ENCODE peak calls at places on chromosomes 2 and 18, in seven cellular contexts. H, L, X, E, C, J and W are unnamed samples.

GRCh38 chr18:8844721-8845148 is 139.4 kb downstream of the MTCL1 start:
- DNase-seq in H (no peak), L (no peak), X (no peak), E (no peak), C (no peak), J (no peak), W (no peak)

GRCh38 chr2:193988784-193989183 is 1668.2 kb upstream of the SLC39A10 start:
- DNase-seq in H (no peak), L (no peak), X (no peak), E (no peak), C (no peak), J (no peak), W (no peak)

GRCh38 chr18:11089931-11090715 is 59.2 kb downstream of the PIEZO2 start:
- DNase-seq in H (no peak), L (no peak), X (no peak), E (no peak), C (no peak), J (no peak), W (no peak)

GRCh38 chr2:36450466-36451196 is 95.1 kb downstream of the CRIM1 start:
- DNase-seq in H (no peak), L (peak), X (no peak), E (no peak), C (no peak), J (no peak), W (no peak)

GRCh38 chr2:155372969-155373368 is 674.5 kb downstream of the KCNJ3 start:
- DNase-seq in H (no peak), L (peak), X (no peak), E (no peak), C (no peak), J (no peak), W (no peak)

GRCh38 chr2:218886461-218886947 is 5.9 kb downstream of the WNT10A start:
- DNase-seq in H (no peak), L (no peak), X (peak), E (no peak), C (no peak), J (peak), W (peak)

GRCh38 chr2:5692561-5693287 is 540 bp downstream of the SOX11 start:
- DNase-seq in H (no peak), L (no peak), X (no peak), E (no peak), C (no peak), J (peak), W (no peak)

GRCh38 chr2:127577503-127577902 is 42.0 kb downstream of the MYO7B start:
- DNase-seq in H (no peak), L (no peak), X (no peak), E (no peak), C (no peak), J (peak), W (no peak)

GRCh38 chr2:31805688-31806087 is 205.1 kb downstream of the MEMO1 start:
- DNase-seq in H (no peak), L (no peak), X (no peak), E (no peak), C (no peak), J (no peak), W (no peak)

GRCh38 chr2:224596289-224596688 is 11.1 kb upstream of the CUL3 start:
- DNase-seq in H (no peak), L (no peak), X (no peak), E (no peak), C (no peak), J (no peak), W (peak)

GRCh38 chr2:136114392-136114791 is 3.6 kb downstream of the CXCR4 start:
- DNase-seq in H (no peak), L (no peak), X (no peak), E (no peak), C (no peak), J (no peak), W (no peak)

GRCh38 chr2:158665536-158666302 is 129.4 kb upstream of the DAPL1 start:
- DNase-seq in H (no peak), L (peak), X (no peak), E (no peak), C (no peak), J (no peak), W (no peak)

GRCh38 chr2:167681646-167682045 is 565.7 kb downstream of the STK39 start:
- DNase-seq in H (no peak), L (no peak), X (no peak), E (no peak), C (no peak), J (no peak), W (no peak)

GRCh38 chr18:66553824-66554223 is 50.1 kb downstream of the CDH19 start:
- DNase-seq in H (no peak), L (no peak), X (no peak), E (no peak), C (no peak), J (no peak), W (no peak)

GRCh38 chr2:186440506-186440905 is 45.6 kb upstream of the ZC3H15 start:
- DNase-seq in H (no peak), L (no peak), X (no peak), E (no peak), C (no peak), J (no peak), W (no peak)

GRCh38 chr18:73340135-73340934 is 472.5 kb upstream of the NETO1 start:
- DNase-seq in H (no peak), L (peak), X (no peak), E (no peak), C (no peak), J (no peak), W (no peak)

GRCh38 chr2:205407984-205408383 is 274.3 kb upstream of the NRP2 start:
- DNase-seq in H (no peak), L (peak), X (no peak), E (no peak), C (no peak), J (no peak), W (no peak)

GRCh38 chr2:68744517-68744916 is 9.9 kb downstream of the ARHGAP25 start:
- DNase-seq in H (no peak), L (no peak), X (no peak), E (no peak), C (no peak), J (no peak), W (no peak)
- TF ChIP-seq CTCF in H (no peak), L (no peak), X (no peak), E (no peak), C (no peak), J (no peak), W (no peak)

GRCh38 chr18:35938158-35938557 is 34.3 kb upstream of the RMP24 start:
- DNase-seq in H (no peak), L (peak), X (no peak), E (no peak), C (no peak), J (no peak), W (no peak)

GRCh38 chr18:35941299-35941698 is 31.2 kb upstream of the RMP24 start:
- DNase-seq in H (no peak), L (no peak), X (no peak), E (no peak), C (no peak), J (no peak), W (no peak)

GRCh38 chr18:35936951-35937350 is 35.5 kb upstream of the RMP24 start:
- DNase-seq in H (no peak), L (peak), X (no peak), E (no peak), C (no peak), J (no peak), W (no peak)

GRCh38 chr18:35939166-35939565 is 33.3 kb upstream of the RMP24 start:
- DNase-seq in H (no peak), L (peak), X (no peak), E (no peak), C (no peak), J (no peak), W (no peak)

GRCh38 chr18:35938562-35938961 is 33.9 kb upstream of the RMP24 start:
- DNase-seq in H (no peak), L (no peak), X (no peak), E (no peak), C (no peak), J (no peak), W (no peak)
- H3K4me3 ChIP-seq in H (no peak), L (no peak), X (no peak), E (no peak), C (no peak), J (no peak), W (no peak)

GRCh38 chr2:19228092-19228670 is 130.2 kb downstream of the OSR1 start:
- DNase-seq in H (no peak), L (no peak), X (no peak), E (no peak), C (no peak), J (no peak), W (no peak)

GRCh38 chr2:19226871-19227270 is 131.6 kb downstream of the OSR1 start:
- DNase-seq in H (no peak), L (no peak), X (no peak), E (no peak), C (no peak), J (no peak), W (no peak)

GRCh38 chr2:19225931-19226330 is 132.5 kb downstream of the OSR1 start:
- DNase-seq in H (no peak), L (no peak), X (no peak), E (no peak), C (no peak), J (no peak), W (no peak)

GRCh38 chr2:19231625-19232024 is 126.8 kb downstream of the OSR1 start:
- DNase-seq in H (no peak), L (no peak), X (no peak), E (no peak), C (no peak), J (no peak), W (no peak)

GRCh38 chr2:19228720-19229119 is 129.7 kb downstream of the OSR1 start:
- DNase-seq in H (no peak), L (no peak), X (no peak), E (no peak), C (no peak), J (no peak), W (no peak)
- TF ChIP-seq CTCF in H (no peak), L (no peak), X (no peak), E (no peak), C (no peak), J (no peak), W (no peak)

GRCh38 chr18:63148449-63149199 is 170.9 kb downstream of the BCL2 start:
- DNase-seq in H (no peak), L (peak), X (peak), E (no peak), C (no peak), J (no peak), W (no peak)

GRCh38 chr18:63149200-63149587 is 170.4 kb downstream of the BCL2 start:
- DNase-seq in H (no peak), L (no peak), X (no peak), E (no peak), C (no peak), J (no peak), W (peak)

GRCh38 chr18:63152096-63152495 is 167.5 kb downstream of the BCL2 start:
- DNase-seq in H (no peak), L (no peak), X (no peak), E (no peak), C (no peak), J (no peak), W (no peak)

GRCh38 chr18:63150942-63151421 is 168.6 kb downstream of the BCL2 start:
- DNase-seq in H (no peak), L (no peak), X (no peak), E (no peak), C (no peak), J (no peak), W (peak)

DNA sequence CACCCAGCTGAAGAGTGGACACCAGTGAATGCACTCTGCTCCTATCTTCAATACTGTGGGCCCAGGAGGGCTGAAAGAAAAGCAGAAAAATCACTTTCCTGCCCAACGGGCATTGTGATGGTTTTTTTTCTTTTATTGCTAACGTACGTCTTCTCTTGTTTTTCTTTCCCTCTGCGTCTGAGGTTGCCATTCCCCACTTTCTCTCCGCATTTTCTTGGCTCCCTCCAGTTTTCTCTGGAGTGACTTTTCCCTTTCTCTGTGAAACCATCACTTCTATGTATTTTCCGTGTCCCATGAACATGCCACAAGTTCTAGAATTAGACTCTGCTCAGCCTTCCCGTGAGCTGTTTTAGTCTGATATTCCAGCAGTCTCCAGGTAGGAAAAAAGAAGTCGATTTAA is 169.2 kb downstream of the BCL2 start:
- DNase-seq in H (no peak), L (no peak), X (no peak), E (no peak), C (no peak), J (no peak), W (no peak)
- H3K4me3 ChIP-seq in H (no peak), L (no peak), X (no peak), E (no peak), C (no peak), J (no peak), W (peak)

GRCh38 chr2:234665304-234665703 is 168.4 kb upstream of the ARL4C start:
- DNase-seq in H (no peak), L (no peak), X (no peak), E (no peak), C (no peak), J (no peak), W (no peak)
- TF ChIP-seq CTCF in H (no peak), L (no peak), X (no peak), E (no peak), C (no peak), J (no peak), W (no peak)